ENCODE peak calls at places on chromosome 14, in six cellular contexts. G is fibroblast of lung; Z is IMR-90; O is CD4-positive, CD25-positive, alpha-beta regulatory T cell; F is keratinocyte; C is uterus. H is an unnamed sample.
A peak's percentile ranks its signal among the peaks of the same experiment; 100 is the strongest.

GRCh38 chr14:85254718-85255117 is 275.2 kb upstream of the FLRT2 start:
- DNase-seq in O (no peak), F (no peak), G (no peak), Z (no peak), C (no peak), H (no peak)

GRCh38 chr14:93059917-93060545 is 55.7 kb downstream of the ITPK1 start:
- DNase-seq in Z (no peak), F (no peak), C (no peak), G (no peak), O (no peak), H (no peak)

GRCh38 chr14:24089890-24090289 is 4.2 kb upstream of the PCK2 start:
- DNase-seq in F (no peak), C (no peak), G (no peak), O (no peak), Z (no peak), H (no peak)

GRCh38 chr14:35879141-35879648 is 53.1 kb downstream of the BRMS1L start:
- DNase-seq in C (no peak), O (no peak), Z (peak; percentile 11), F (no peak), G (peak; percentile 46), H (peak; percentile 26)

GRCh38 chr14:62289471-62289870 is 527.3 kb downstream of the SNAPC1 start:
- DNase-seq in Z (peak; percentile 66), F (no peak), O (no peak), G (peak; percentile 98), C (no peak), H (no peak)

GRCh38 chr14:59454131-59454530 is 11.0 kb downstream of the GPR135 start:
- DNase-seq in Z (peak; percentile 98), G (peak; percentile 98), O (no peak), C (no peak), F (peak; percentile 21), H (peak; percentile 14)

GRCh38 chr14:99672506-99673327 is 11.4 kb upstream of the CYP46A1 start:
- DNase-seq in O (no peak), C (no peak), F (no peak), G (no peak), Z (no peak), H (no peak)

GRCh38 chr14:60642270-60642789 is 6.9 kb downstream of the SIX1 start:
- DNase-seq in Z (no peak), C (no peak), F (no peak), O (no peak), G (no peak), H (no peak)

GRCh38 chr14:79825046-79825521 is 386.2 kb downstream of the DIO2 start:
- DNase-seq in F (no peak), G (peak; percentile 31), C (peak; percentile 46), Z (peak; percentile 52), O (no peak), H (peak; percentile 1)

GRCh38 chr14:45085004-45085403 is 1.1 kb downstream of the PRPF39 start:
- DNase-seq in G (peak; percentile 17), C (no peak), O (no peak), Z (peak; percentile 46), F (no peak), H (no peak)

GRCh38 chr14:21057803-21058675 is at the start of gene RNASE8:
- DNase-seq in G (peak; percentile 66), Z (peak; percentile 35), C (no peak), F (no peak), O (no peak), H (no peak)

GRCh38 chr14:92540472-92541048 is 27.0 kb downstream of the RIN3 start:
- DNase-seq in Z (peak; percentile 100), C (peak; percentile 91), G (peak; percentile 100), O (no peak), F (peak; percentile 57), H (peak; percentile 70)

GRCh38 chr14:105143451-105144230 is 24.9 kb downstream of the JAG2 start:
- DNase-seq in C (no peak), G (no peak), F (no peak), Z (no peak), O (no peak), H (peak; percentile 1)

GRCh38 chr14:94748667-94749347 is 21.1 kb downstream of the GSC start:
- DNase-seq in F (no peak), C (no peak), Z (no peak), O (no peak), G (no peak), H (peak; percentile 17)

GRCh38 chr14:24690492-24690891 is 56.5 kb upstream of the GZMB start:
- DNase-seq in C (no peak), G (no peak), O (no peak), F (no peak), Z (no peak), H (no peak)

GRCh38 chr14:93543766-93544165 is 113.0 kb downstream of the UNC79 start:
- DNase-seq in O (no peak), G (peak; percentile 14), F (no peak), Z (peak; percentile 33), C (no peak), H (peak; percentile 28)

GRCh38 chr14:93648440-93649168 is 139.7 kb downstream of the PRIMA1 start:
- DNase-seq in C (no peak), G (no peak), Z (no peak), O (no peak), F (no peak), H (peak; percentile 33)

GRCh38 chr14:82075566-82075965 is 541.9 kb upstream of the SEL1L start:
- DNase-seq in C (no peak), Z (no peak), O (no peak), G (peak; percentile 2), F (no peak), H (peak; percentile 50)

GRCh38 chr14:30283822-30284446 is 275.0 kb upstream of the G2E3 start:
- DNase-seq in O (no peak), F (no peak), C (no peak), Z (peak; percentile 53), G (peak; percentile 38), H (peak; percentile 16)

GRCh38 chr14:97771340-97772045 is 974.3 kb downstream of the VRK1 start:
- DNase-seq in O (no peak), Z (no peak), G (peak; percentile 62), F (peak; percentile 89), C (no peak), H (no peak)

GRCh38 chr14:70171719-70172118 is 17.0 kb downstream of the SLC8A3 start:
- DNase-seq in F (no peak), G (no peak), C (no peak), Z (no peak), O (no peak), H (no peak)

GRCh38 chr14:65840118-65840751 is 427.7 kb downstream of the FUT8 start:
- DNase-seq in Z (no peak), O (no peak), F (no peak), C (no peak), G (no peak), H (no peak)

GRCh38 chr14:86646688-86647687 is 1117.0 kb downstream of the FLRT2 start:
- DNase-seq in F (no peak), C (no peak), O (no peak), Z (peak; percentile 70), G (peak; percentile 9), H (peak; percentile 6)

GRCh38 chr14:63174760-63175191 is 29.5 kb upstream of the RHOJ start:
- DNase-seq in Z (peak; percentile 76), O (no peak), C (peak; percentile 49), F (peak; percentile 80), G (peak; percentile 98), H (peak; percentile 72)

GRCh38 chr14:94921870-94922585 is 152.1 kb upstream of the GSC start:
- DNase-seq in O (no peak), C (no peak), Z (no peak), G (no peak), F (no peak), H (no peak)

GRCh38 chr14:100738269-100738691 is 11.6 kb downstream of the DLK1 start:
- DNase-seq in O (no peak), G (no peak), Z (no peak), F (no peak), C (no peak), H (no peak)

GRCh38 chr14:96225745-96226151 is 21.1 kb downstream of the BDKRB2 start:
- DNase-seq in O (no peak), Z (peak; percentile 64), G (peak; percentile 83), C (peak; percentile 44), F (no peak), H (peak; percentile 26)

GRCh38 chr14:76706811-76707210 is 54.5 kb upstream of the VASH1 start:
- DNase-seq in F (no peak), Z (no peak), O (no peak), C (no peak), G (no peak), H (no peak)

GRCh38 chr14:89826581-89826980 is 127.9 kb downstream of the EFCAB11 start:
- DNase-seq in Z (peak; percentile 22), C (no peak), G (peak; percentile 66), F (no peak), O (no peak), H (no peak)
- H3K27ac ChIP-seq in Z (no peak overlapping the region), C (no peak overlapping the region), G (no peak overlapping the region), F (no peak overlapping the region), O (no peak overlapping the region), H (no peak overlapping the region)

GRCh38 chr14:72771561-72771960 is 122.3 kb downstream of the DPF3 start:
- DNase-seq in F (no peak), O (no peak), C (no peak), Z (no peak), G (no peak), H (no peak)
- H3K4me3 ChIP-seq in F (no peak overlapping the region), O (no peak overlapping the region), C (no peak overlapping the region), Z (no peak overlapping the region), G (no peak overlapping the region), H (no peak overlapping the region)

GRCh38 chr14:31576949-31577348 is 15.7 kb downstream of the NUBPL start:
- DNase-seq in O (no peak), F (no peak), G (no peak), C (no peak), Z (no peak), H (no peak)
- H3K27ac ChIP-seq in O (no peak overlapping the region), F (no peak overlapping the region), G (no peak overlapping the region), C (no peak overlapping the region), Z (no peak overlapping the region), H (no peak overlapping the region)

GRCh38 chr14:54782803-54783659 is 119.6 kb downstream of the GCH1 start:
- DNase-seq in C (no peak), O (no peak), F (no peak), Z (no peak), G (no peak), H (no peak)
- H3K4me3 ChIP-seq in C (no peak overlapping the region), O (no peak overlapping the region), F (no peak overlapping the region), Z (no peak overlapping the region), G (no peak overlapping the region), H (no peak overlapping the region)

GRCh38 chr14:103725001-103725682 is 9.5 kb downstream of the ZFYVE21 start:
- DNase-seq in O (no peak), G (no peak), F (no peak), Z (no peak), C (no peak), H (no peak)
- H3K27ac ChIP-seq in O (no peak overlapping the region), G (no peak overlapping the region), F (no peak overlapping the region), Z (no peak overlapping the region), C (no peak overlapping the region), H (no peak overlapping the region)

DNA sequence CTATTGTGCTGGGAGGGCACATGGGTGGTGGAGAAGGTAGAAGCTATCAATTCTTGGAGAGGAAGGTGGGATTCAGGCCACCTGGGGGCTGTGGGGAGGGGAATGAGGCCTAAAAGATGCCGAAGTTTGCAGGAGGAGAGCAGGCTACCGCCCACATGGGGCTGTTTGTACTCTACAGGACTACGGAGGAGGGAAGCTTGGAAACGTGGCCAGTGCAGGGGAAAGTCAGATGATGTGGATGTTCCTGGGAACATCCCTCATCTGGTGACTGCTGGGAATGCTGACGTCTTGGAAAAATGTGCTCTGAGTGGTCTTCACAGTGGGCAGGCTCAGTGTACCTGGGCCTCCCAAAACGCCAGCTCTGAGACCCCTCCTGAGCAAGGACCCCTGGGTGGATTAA is 78.5 kb downstream of the TNFAIP2 start:
- DNase-seq in O (no peak), F (no peak), C (peak; percentile 60), G (no peak), Z (no peak), H (no peak)
- H3K4me3 ChIP-seq in O (no peak overlapping the region), F (no peak overlapping the region), C (no peak overlapping the region), G (no peak overlapping the region), Z (no peak overlapping the region), H (no peak overlapping the region)

GRCh38 chr14:103204852-103205540 is 81.7 kb downstream of the TNFAIP2 start:
- DNase-seq in O (no peak), C (no peak), F (no peak), Z (peak; percentile 28), G (peak; percentile 44), H (no peak)
- H3K27ac ChIP-seq in O (no peak overlapping the region), C (peak overlapping the region; percentile 98), F (no peak overlapping the region), Z (no peak overlapping the region), G (no peak overlapping the region), H (no peak overlapping the region)